ENCODE peak calls at places on chromosomes 13 and 19, in eight cellular contexts. C, F, D, H, Z, I, M and O are unnamed samples.

GRCh38 chr13:20128459-20128927 is 32.4 kb downstream of the GJA3 start:
- DNase-seq in C (peak), F (no peak), D (no peak), H (peak), Z (no peak), I (no peak), M (no peak), O (no peak)

GRCh38 chr19:17216058-17216670 is 1.0 kb downstream of the USE1 start:
- DNase-seq in C (no peak), F (no peak), D (no peak), H (no peak), Z (no peak), I (no peak), M (no peak), O (no peak)

GRCh38 chr13:24041822-24042221 is 118.7 kb upstream of the SPATA13 start:
- DNase-seq in C (no peak), F (no peak), D (no peak), H (no peak), Z (no peak), I (no peak), M (no peak), O (no peak)

GRCh38 chr19:42850981-42851717 is 28.4 kb downstream of the PSG1 start:
- DNase-seq in C (no peak), F (peak), D (peak), H (no peak), Z (peak), I (no peak), M (no peak), O (no peak)

GRCh38 chr13:83943530-83944279 is 61.4 kb upstream of the SLITRK1 start:
- DNase-seq in C (no peak), F (no peak), D (no peak), H (no peak), Z (no peak), I (no peak), M (no peak), O (no peak)

GRCh38 chr19:28898279-28898678 is 314.7 kb downstream of the UQCRFS1 start:
- DNase-seq in C (no peak), F (peak), D (no peak), H (no peak), Z (no peak), I (no peak), M (no peak), O (no peak)

GRCh38 chr19:7665076-7665475 is 3.8 kb upstream of the RETN start:
- DNase-seq in C (no peak), F (peak), D (no peak), H (no peak), Z (no peak), I (no peak), M (no peak), O (no peak)

GRCh38 chr13:67023088-67023893 is 206.8 kb downstream of the PCDH9 start:
- DNase-seq in C (no peak), F (peak), D (no peak), H (no peak), Z (peak), I (no peak), M (no peak), O (no peak)

DNA sequence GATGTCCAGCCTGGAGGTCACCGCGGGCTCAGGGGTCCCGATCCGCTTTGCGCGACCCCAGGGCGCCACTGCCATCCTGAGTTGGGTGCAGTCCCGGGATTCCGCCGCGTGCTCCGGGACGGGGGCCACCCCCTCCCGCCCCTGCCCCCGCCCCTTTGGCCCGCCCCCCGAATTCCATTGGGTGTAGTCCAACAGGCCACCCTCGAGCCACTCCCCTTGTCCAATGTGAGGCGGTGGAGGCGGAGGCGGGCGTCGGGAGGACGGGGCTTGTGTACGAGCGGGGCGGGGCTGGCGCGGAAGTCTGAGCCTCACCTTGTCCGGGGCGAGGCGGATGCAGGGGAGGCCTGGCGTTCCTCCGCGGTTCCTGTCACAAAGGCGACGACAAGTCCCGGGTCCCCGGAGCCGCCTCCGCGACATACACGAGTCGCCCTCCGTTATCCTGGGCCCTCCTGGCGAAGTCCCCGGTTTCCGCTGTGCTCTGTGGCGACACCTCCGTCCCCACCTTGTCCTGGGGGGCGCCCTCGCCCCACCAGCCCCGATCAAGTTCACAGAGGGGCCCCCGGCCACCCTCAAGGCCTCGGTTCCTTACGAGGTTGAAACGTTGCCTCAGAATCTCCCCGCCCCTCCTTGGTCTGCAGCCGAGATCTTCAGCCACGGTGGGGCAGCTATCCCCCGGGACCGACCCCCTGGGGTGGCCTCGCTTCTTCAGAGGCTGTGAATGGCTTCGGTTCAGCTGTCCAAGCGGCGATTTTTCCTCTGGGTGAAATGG is 1.2 kb downstream of the LDLR start:
- DNase-seq in C (peak), F (peak), D (peak), H (peak), Z (peak), I (peak), M (peak), O (peak)
- TF ChIP-seq CTCF in C (no peak), F (no peak), D (no peak), H (no peak), Z (no peak), I (no peak), M (no peak), O (no peak)

GRCh38 chr19:4183967-4184717 is 1.7 kb downstream of the ANKRD24 start:
- DNase-seq in C (no peak), F (no peak), D (no peak), H (no peak), Z (no peak), I (peak), M (no peak), O (peak)

GRCh38 chr19:4187313-4188122 is 5.0 kb downstream of the ANKRD24 start:
- DNase-seq in C (no peak), F (no peak), D (no peak), H (no peak), Z (no peak), I (no peak), M (no peak), O (no peak)

GRCh38 chr19:4184718-4185352 is 2.3 kb downstream of the ANKRD24 start:
- DNase-seq in C (no peak), F (no peak), D (no peak), H (no peak), Z (no peak), I (no peak), M (no peak), O (no peak)

GRCh38 chr19:4185413-4186086 is 3.1 kb downstream of the ANKRD24 start:
- DNase-seq in C (no peak), F (no peak), D (no peak), H (no peak), Z (no peak), I (no peak), M (no peak), O (no peak)

GRCh38 chr19:4186087-4186993 is 3.9 kb downstream of the ANKRD24 start:
- DNase-seq in C (peak), F (peak), D (peak), H (peak), Z (peak), I (peak), M (peak), O (peak)
- TF ChIP-seq CTCF in C (peak), F (peak), D (peak), H (peak), Z (peak), I (peak), M (peak), O (peak)

DNA sequence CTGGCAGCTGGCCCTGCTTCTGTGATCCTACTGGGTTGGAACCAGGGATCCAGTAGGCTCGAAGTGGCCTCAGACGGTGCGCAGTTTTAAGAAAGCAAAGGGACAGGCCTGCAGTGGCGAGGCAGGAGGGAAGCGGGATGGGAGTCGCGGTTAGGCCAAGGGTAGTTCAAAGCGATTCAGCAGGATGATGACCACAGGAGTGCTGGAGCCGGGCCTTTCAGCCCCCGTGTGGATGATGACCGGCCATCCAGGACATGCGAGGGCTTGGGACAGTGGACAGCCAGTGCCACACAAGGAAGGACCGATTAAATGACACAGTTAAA is 853 bp downstream of the RNASEH2B start:
- DNase-seq in C (peak), F (peak), D (no peak), H (no peak), Z (peak), I (no peak), M (peak), O (no peak)
- TF ChIP-seq CTCF in C (no peak), F (no peak), D (peak), H (peak), Z (no peak), I (no peak), M (no peak), O (no peak)

GRCh38 chr13:48401480-48401879 is 11.4 kb downstream of the LPAR6 start:
- DNase-seq in C (no peak), F (no peak), D (no peak), H (no peak), Z (no peak), I (no peak), M (no peak), O (no peak)

GRCh38 chr13:48398450-48399095 is 14.3 kb downstream of the LPAR6 start:
- DNase-seq in C (no peak), F (peak), D (no peak), H (no peak), Z (no peak), I (no peak), M (no peak), O (no peak)

GRCh38 chr13:48400090-48400694 is 12.7 kb downstream of the LPAR6 start:
- DNase-seq in C (no peak), F (peak), D (no peak), H (no peak), Z (no peak), I (no peak), M (no peak), O (no peak)

GRCh38 chr13:48402325-48402962 is 10.5 kb downstream of the LPAR6 start:
- DNase-seq in C (no peak), F (peak), D (no peak), H (no peak), Z (no peak), I (no peak), M (no peak), O (no peak)

DNA sequence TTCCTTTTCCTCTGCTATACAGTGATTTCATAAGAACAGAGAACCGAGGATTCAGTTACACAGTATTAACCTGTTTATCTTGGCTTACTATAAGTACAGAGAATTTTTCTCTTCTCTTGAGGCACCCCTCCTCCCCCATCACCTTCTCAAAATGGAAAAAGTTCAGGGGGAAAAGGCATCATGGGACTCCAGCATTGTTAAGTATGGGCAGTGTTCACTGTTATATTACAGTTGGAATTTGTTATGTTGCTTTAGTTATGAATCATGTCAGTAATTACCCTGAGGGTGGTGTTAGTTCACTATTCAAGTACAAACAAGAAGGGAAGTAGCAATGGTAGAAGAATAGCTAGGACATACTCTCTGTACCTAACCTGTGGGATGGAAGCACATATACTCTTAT is 12.1 kb downstream of the LPAR6 start:
- DNase-seq in C (no peak), F (peak), D (no peak), H (peak), Z (no peak), I (no peak), M (no peak), O (no peak)
- TF ChIP-seq CTCF in C (no peak), F (no peak), D (peak), H (no peak), Z (no peak), I (no peak), M (no peak), O (no peak)

DNA sequence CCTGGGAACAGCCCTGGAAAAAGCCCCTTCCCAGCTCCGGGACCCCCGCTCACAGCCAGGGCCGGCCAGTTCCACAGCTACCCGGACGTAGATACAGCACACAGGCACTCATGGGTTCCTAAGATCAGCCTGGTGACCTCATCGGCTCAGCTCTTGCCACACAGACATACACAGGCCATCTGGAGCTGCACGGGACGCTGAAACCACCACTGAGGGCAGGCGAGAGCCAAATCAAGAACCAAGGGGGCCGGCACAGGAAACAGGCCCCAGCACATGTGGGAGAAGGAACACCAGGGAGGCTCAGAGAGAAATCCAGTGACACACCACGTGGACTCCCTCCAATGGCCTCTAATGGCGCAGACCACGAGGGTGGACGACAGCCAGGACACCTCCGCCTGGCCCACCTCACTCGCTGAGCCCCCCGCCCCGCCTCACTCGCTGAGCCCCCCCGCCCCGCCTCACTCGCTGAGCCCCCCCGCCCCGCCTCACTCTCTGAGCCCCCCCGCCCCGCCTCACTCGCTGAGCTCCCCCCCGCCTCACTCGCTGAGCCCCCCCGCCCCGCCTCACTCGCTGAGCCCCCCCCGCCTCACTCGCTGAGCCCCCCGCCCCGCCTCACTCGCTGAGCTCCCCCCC is 69.7 kb upstream of the C13orf46 start:
- DNase-seq in C (no peak), F (peak), D (no peak), H (peak), Z (peak), I (peak), M (no peak), O (no peak)
- TF ChIP-seq CTCF in C (no peak), F (peak), D (peak), H (no peak), Z (no peak), I (no peak), M (no peak), O (peak)

DNA sequence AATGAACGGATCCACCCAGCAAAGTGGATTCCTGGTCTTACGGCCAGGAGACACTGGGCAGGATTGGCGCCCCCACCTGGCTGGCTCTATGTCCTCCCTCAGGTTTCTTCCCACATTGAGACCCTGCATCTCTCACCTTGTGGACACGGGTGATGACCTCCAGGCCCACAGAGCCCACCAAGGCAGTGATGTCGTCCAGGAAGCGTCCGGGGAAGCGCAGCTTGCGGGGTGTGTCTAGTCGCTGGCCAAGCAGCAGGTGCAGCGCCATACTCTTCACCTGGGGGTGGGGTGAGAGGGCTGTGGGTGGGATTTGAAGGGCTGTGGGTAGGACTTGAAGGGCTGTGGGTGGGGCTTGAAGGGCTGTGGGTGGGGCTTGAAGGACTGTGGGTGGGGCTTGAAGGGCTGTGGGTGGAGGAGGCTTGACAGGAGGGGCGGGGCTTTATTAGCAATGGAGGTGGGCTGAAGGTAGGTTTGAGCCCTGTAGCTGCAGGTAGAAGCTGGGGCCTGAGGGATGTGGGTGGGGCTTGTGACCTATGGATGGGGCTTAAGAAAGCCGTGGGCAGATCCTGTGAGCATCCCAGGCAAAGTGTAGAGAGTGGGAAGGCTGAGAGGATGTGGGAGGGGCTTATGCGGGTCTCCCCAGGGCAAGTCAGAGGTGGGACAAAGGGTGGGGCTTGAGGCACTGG is 12.1 kb upstream of the ANGPTL8 start:
- DNase-seq in C (peak), F (no peak), D (no peak), H (no peak), Z (no peak), I (no peak), M (no peak), O (no peak)
- TF ChIP-seq CTCF in C (no peak), F (no peak), D (no peak), H (no peak), Z (no peak), I (peak), M (no peak), O (no peak)

GRCh38 chr13:36188446-36188845 is 25.9 kb downstream of the SOHLH2 start:
- DNase-seq in C (no peak), F (no peak), D (no peak), H (no peak), Z (no peak), I (no peak), M (no peak), O (no peak)

GRCh38 chr13:36192166-36192565 is 22.2 kb downstream of the SOHLH2 start:
- DNase-seq in C (no peak), F (peak), D (no peak), H (no peak), Z (no peak), I (no peak), M (no peak), O (no peak)

GRCh38 chr13:36193151-36193855 is 21.1 kb downstream of the SOHLH2 start:
- DNase-seq in C (no peak), F (peak), D (no peak), H (no peak), Z (no peak), I (no peak), M (no peak), O (no peak)

GRCh38 chr13:36190771-36191170 is 23.6 kb downstream of the SOHLH2 start:
- DNase-seq in C (no peak), F (no peak), D (no peak), H (no peak), Z (no peak), I (no peak), M (no peak), O (no peak)
- TF ChIP-seq CTCF in C (no peak), F (no peak), D (no peak), H (no peak), Z (no peak), I (no peak), M (no peak), O (no peak)

GRCh38 chr13:33351324-33351723 is 65.8 kb upstream of the STARD13 start:
- DNase-seq in C (peak), F (peak), D (no peak), H (no peak), Z (no peak), I (no peak), M (no peak), O (no peak)
- TF ChIP-seq CTCF in C (peak), F (no peak), D (peak), H (no peak), Z (no peak), I (peak), M (no peak), O (no peak)

GRCh38 chr19:48635966-48636858 is 967 bp downstream of the DBP start:
- DNase-seq in C (peak), F (no peak), D (no peak), H (peak), Z (no peak), I (no peak), M (no peak), O (no peak)

GRCh38 chr19:48637449-48637947 is 319 bp upstream of the DBP start:
- DNase-seq in C (peak), F (peak), D (peak), H (peak), Z (peak), I (peak), M (peak), O (peak)

GRCh38 chr19:48637948-48638830 is 1.0 kb upstream of the DBP start:
- DNase-seq in C (peak), F (peak), D (peak), H (peak), Z (peak), I (peak), M (peak), O (peak)

GRCh38 chr19:48635263-48635965 is 1.8 kb downstream of the DBP start:
- DNase-seq in C (peak), F (peak), D (peak), H (peak), Z (peak), I (peak), M (no peak), O (peak)

DNA sequence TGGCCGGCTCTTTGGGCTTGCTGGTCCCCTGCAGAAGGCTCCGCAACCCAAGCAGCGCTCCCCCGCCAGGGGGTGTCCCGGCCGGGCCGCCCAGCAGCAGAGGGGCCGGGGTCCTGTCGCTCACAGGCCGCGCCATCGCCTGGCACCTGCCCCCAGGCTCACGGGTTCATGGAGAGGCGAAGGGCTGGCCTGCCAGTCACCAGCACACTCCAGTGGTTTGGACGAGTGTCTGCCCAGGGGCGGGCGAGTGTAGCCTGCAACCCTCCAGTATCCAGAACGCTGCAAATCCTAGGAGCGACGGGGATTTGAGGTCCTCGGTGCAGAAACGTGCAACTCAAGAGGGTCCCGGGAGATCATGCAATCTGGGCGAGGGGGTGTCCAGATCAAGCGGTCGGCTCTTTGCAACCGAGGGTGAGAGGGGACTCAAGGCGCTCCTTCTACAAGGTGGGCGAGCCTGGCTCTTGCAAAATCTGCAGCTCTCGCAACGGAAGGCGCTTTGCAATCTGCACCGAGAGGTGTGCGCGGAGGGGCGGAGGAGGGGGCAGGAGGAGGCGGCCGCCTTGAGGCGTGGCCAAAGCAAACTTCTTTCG is at the start of gene DBP:
- DNase-seq in C (no peak), F (peak), D (no peak), H (peak), Z (no peak), I (peak), M (no peak), O (no peak)
- TF ChIP-seq CTCF in C (no peak), F (no peak), D (peak), H (peak), Z (no peak), I (peak), M (no peak), O (no peak)